ENCODE peak calls at places on chromosomes 12 and 14, in ten cellular contexts. V is tibial nerve, W is IMR-90, U is ovary, S is esophagus squamous epithelium, C is stomach, J is prostate gland, E is A549, R is spleen, T is sigmoid colon. O is an unnamed sample.

GRCh38 chr14:95394981-95395737 is 75.5 kb upstream of the CLMN start:
- DNase-seq in V (no peak), W (no peak), U (no peak), S (no peak), C (no peak), J (no peak), E (no peak), R (peak; percentile 36), T (peak; percentile 25), O (peak; percentile 13)

GRCh38 chr12:104219361-104219892 is 3.8 kb downstream of the TXNRD1 start:
- DNase-seq in V (peak; percentile 30), W (peak; percentile 98), U (no peak), S (no peak), C (no peak), J (peak; percentile 51), E (peak; percentile 87), R (no peak), T (no peak), O (no peak)

GRCh38 chr12:121799175-121799841 is 4.5 kb upstream of the SETD1B start:
- DNase-seq in V (peak; percentile 63), W (peak; percentile 85), U (no peak), S (no peak), C (peak; percentile 61), J (peak; percentile 84), E (peak; percentile 76), R (peak; percentile 89), T (peak; percentile 93), O (peak; percentile 92)

GRCh38 chr12:88624911-88625310 is 44.6 kb upstream of the KITLG start:
- DNase-seq in V (no peak), W (peak; percentile 62), U (no peak), S (no peak), C (no peak), J (no peak), E (no peak), R (no peak), T (no peak), O (no peak)

GRCh38 chr14:104113631-104114420 is 24.6 kb upstream of the KIF26A start:
- DNase-seq in V (no peak), W (no peak), U (peak; percentile 32), S (no peak), C (peak; percentile 26), J (no peak), E (no peak), R (peak; percentile 68), T (no peak), O (no peak)

GRCh38 chr14:103021817-103022668 is 35.3 kb downstream of the CDC42BPB start:
- DNase-seq in V (no peak), W (peak; percentile 48), U (no peak), S (no peak), C (no peak), J (no peak), E (no peak), R (peak; percentile 55), T (no peak), O (no peak)

GRCh38 chr14:34301107-34301734 is 160.8 kb downstream of the SPTSSA start:
- DNase-seq in V (peak; percentile 16), W (peak; percentile 12), U (no peak), S (no peak), C (no peak), J (no peak), E (peak; percentile 41), R (no peak), T (no peak), O (no peak)

GRCh38 chr14:102501751-102502315 is 7.7 kb downstream of the ANKRD9 start:
- DNase-seq in V (no peak), W (no peak), U (no peak), S (no peak), C (no peak), J (no peak), E (no peak), R (no peak), T (no peak), O (no peak)

GRCh38 chr14:73026243-73026844 is 562 bp downstream of the ZFYVE1 start:
- DNase-seq in V (peak; percentile 6), W (no peak), U (no peak), S (no peak), C (no peak), J (no peak), E (no peak), R (no peak), T (no peak), O (no peak)

GRCh38 chr12:132483208-132483607 is 6.7 kb upstream of the FBRSL1 start:
- DNase-seq in V (no peak), W (no peak), U (peak; percentile 13), S (no peak), C (no peak), J (no peak), E (no peak), R (no peak), T (no peak), O (no peak)

GRCh38 chr12:132481345-132481744 is 8.6 kb upstream of the FBRSL1 start:
- DNase-seq in V (no peak), W (no peak), U (no peak), S (no peak), C (no peak), J (no peak), E (no peak), R (no peak), T (no peak), O (no peak)

GRCh38 chr12:132482771-132483170 is 7.2 kb upstream of the FBRSL1 start:
- DNase-seq in V (no peak), W (no peak), U (peak; percentile 1), S (no peak), C (no peak), J (no peak), E (no peak), R (no peak), T (no peak), O (no peak)

GRCh38 chr12:132480620-132481132 is 9.3 kb upstream of the FBRSL1 start:
- DNase-seq in V (no peak), W (no peak), U (peak; percentile 24), S (no peak), C (no peak), J (no peak), E (no peak), R (no peak), T (no peak), O (no peak)

GRCh38 chr12:132481771-132482745 is 7.9 kb upstream of the FBRSL1 start:
- DNase-seq in V (no peak), W (no peak), U (peak; percentile 20), S (no peak), C (no peak), J (no peak), E (no peak), R (no peak), T (no peak), O (no peak)
- H3K4me3 ChIP-seq in V (no peak overlapping the region), W (no peak overlapping the region), U (no peak overlapping the region), S (no peak overlapping the region), C (no peak overlapping the region), J (no peak overlapping the region), E (no peak overlapping the region), R (no peak overlapping the region), T (no peak overlapping the region), O (no peak overlapping the region)

DNA sequence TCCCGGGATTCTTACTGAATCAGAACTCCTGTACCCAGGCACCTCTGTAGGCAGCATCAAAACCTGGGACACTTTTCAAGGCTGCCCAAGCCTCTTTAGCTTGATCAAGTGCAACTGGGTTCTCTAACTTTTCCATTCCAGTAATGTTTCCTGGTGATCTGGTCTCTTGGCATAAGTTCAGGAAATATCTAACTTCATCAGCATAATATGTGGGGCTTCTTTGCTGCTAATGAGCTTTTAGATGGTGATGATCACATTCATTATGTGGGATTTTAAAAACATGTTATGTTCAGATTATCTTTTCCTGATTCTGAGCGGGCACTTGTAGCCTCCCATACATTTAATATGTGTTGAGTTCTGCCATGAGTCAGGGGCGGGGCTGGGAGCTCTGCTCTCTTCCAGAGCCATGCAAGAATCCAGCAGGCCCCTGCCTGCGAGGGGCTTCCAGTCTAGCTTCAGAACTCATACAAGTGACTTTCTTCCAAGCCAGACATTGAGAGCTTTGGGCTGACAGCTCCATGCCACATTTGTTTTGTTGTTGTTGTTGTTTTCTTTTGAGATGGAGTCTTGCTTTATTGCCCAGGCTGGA is 39.5 kb upstream of the RIN3 start:
- DNase-seq in V (no peak), W (peak; percentile 16), U (no peak), S (no peak), C (peak; percentile 21), J (no peak), E (no peak), R (peak; percentile 66), T (no peak), O (no peak)
- TF ChIP-seq POLR2A in V (no peak), W (no peak), U (no peak), S (no peak), C (no peak), J (no peak), E (no peak), R (no peak), T (no peak), O (no peak)

DNA sequence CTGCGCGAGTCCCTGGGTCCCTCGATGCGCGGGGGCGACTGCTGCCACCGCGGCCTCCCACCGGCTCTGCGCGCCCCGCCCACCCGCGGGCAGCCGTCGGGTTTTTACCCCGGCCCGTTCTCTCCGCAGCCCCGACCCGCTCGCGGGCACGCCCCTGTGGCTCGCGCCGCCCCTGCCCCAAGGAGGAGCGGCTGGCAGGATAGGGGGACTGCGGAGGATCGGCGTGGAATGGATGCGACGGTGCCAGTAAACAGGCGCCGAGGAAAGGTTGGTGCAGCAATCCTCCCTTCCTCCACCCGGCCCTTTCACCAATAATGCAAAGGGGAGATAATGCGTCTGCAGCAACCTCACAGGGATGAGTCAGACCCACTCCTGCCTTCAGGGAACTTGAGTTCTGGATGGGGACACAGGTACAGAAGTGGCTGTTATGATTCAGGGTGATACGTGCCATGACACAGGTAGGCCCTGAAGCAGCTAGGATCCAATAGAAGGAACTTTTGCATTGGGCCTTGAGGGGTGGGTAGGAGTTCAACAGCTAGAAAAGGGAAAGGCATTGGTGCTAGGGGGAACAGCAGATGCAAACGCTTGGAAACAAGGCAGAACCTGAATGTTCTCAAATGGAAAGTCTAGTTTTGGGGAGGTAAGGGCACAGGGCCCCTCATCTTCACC is 554 bp upstream of the DEGS2 start:
- DNase-seq in V (no peak), W (no peak), U (no peak), S (no peak), C (no peak), J (no peak), E (no peak), R (no peak), T (no peak), O (no peak)
- H3K4me3 ChIP-seq in V (peak overlapping the region; percentile 53), W (no peak overlapping the region), U (peak overlapping the region; percentile 13), S (peak overlapping the region; percentile 66), C (peak overlapping the region; percentile 58), J (peak overlapping the region; percentile 28), E (peak overlapping the region; percentile 53), R (peak overlapping the region; percentile 77), T (peak overlapping the region; percentile 37), O (peak overlapping the region; percentile 48)

DNA sequence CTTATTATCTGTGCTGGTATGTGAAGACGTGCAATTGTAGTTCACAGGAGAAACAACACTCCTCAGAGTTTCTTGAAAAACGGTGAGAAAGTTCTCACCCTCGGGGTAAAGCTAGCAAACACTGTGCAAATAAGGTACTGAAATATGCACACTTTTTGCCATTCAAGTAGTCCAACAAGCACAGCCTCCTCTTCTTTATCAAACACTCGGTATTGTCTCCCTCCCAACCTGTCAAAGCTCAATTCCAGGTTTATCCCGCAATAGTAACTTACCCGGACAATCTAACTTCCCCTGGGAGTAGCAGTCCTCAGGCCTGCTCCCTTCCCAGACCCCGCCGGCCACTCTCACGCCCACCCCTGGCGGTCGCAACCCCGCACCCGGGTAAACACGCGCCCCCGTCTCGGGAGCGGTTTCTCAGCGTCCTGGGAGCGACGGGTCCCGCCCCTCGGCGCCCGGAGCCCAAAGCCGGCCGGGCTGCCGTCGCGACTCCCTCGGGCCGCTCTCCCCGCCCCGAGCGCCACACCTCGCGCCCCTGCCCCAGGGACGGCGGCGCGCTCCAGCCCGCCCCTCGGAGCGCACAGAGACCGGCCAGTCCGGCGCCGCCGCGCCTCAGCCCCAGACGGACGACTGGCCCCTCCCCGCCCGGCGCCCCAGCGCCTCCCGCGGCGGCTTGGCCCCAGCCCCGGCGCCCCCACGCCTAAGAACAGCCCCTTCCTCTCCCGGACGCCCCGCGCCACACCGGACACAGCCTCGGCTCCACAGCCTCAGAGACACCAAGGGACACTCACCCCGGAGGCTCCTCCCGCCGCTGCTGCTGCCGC is 594 bp downstream of the BTBD7 start:
- DNase-seq in V (no peak), W (peak; percentile 49), U (peak; percentile 69), S (no peak), C (peak; percentile 74), J (peak; percentile 42), E (no peak), R (peak; percentile 93), T (peak; percentile 78), O (peak; percentile 33)
- TF ChIP-seq POLR2A in V (no peak), W (no peak), U (no peak), S (no peak), C (no peak), J (no peak), E (no peak), R (no peak), T (no peak), O (no peak)

O was measured in gastrocnemius medialis.